ENCODE peak calls at places on chromosome X, in seven cellular contexts. Q is PC-3, X is Right ventricle myocardium superior, R is left cardiac atrium, N is NCI-H1417, J is LoVo, C is anterior cingulate cortex. E is an unnamed sample.

GRCh38 chrX:32599156-32599555 is 612.2 kb downstream of the DMD start:
- DNase-seq in Q (no peak), X (no peak), R (no peak), N (no peak), J (no peak), C (no peak), E (no peak)

GRCh38 chrX:18351774-18352173 is 2.7 kb downstream of the SCML2 start:
- DNase-seq in Q (no peak), X (no peak), R (no peak), N (peak; percentile 54), J (no peak), C (no peak), E (peak; percentile 64)

GRCh38 chrX:118360429-118361125 is 14.7 kb downstream of the WDR44 start:
- DNase-seq in Q (peak; percentile 31), X (no peak), R (no peak), N (no peak), J (no peak), C (no peak), E (no peak)

GRCh38 chrX:136021903-136022302 is 36.7 kb downstream of the SLC9A6 start:
- DNase-seq in Q (no peak), X (no peak), R (no peak), N (no peak), J (no peak), C (no peak), E (no peak)

GRCh38 chrX:11499076-11500044 is 166.4 kb downstream of the ARHGAP6 start:
- DNase-seq in Q (peak; percentile 6), X (no peak), R (no peak), N (no peak), J (no peak), C (no peak), E (no peak)

GRCh38 chrX:103932133-103932532 is 30.3 kb upstream of the TMSB15B start:
- DNase-seq in Q (no peak), X (no peak), R (no peak), N (no peak), J (no peak), C (no peak), E (no peak)

GRCh38 chrX:68417651-68418050 is 15.6 kb downstream of the OPHN1 start:
- DNase-seq in Q (peak; percentile 38), X (no peak), R (no peak), N (peak; percentile 10), J (no peak), C (no peak), E (no peak)

GRCh38 chrX:19303216-19303880 is 40.4 kb upstream of the PDHA1 start:
- DNase-seq in Q (peak; percentile 42), X (peak; percentile 41), R (peak; percentile 47), N (peak; percentile 16), J (no peak), C (no peak), E (peak; percentile 19)

GRCh38 chrX:14064632-14065432 is 35.1 kb upstream of the GEMIN8 start:
- DNase-seq in Q (peak; percentile 83), X (no peak), R (no peak), N (no peak), J (peak; percentile 65), C (no peak), E (peak; percentile 60)

GRCh38 chrX:46683023-46683422 is 75.9 kb downstream of the SLC9A7 start:
- DNase-seq in Q (peak; percentile 29), X (no peak), R (no peak), N (no peak), J (no peak), C (no peak), E (peak; percentile 37)

GRCh38 chrX:31279359-31279758 is 207.5 kb upstream of the FTHL17 start:
- DNase-seq in Q (peak; percentile 3), X (no peak), R (no peak), N (peak; percentile 29), J (no peak), C (no peak), E (peak; percentile 68)

GRCh38 chrX:74187211-74187610 is 116.8 kb upstream of the ZCCHC13 start:
- DNase-seq in Q (no peak), X (no peak), R (no peak), N (no peak), J (no peak), C (no peak), E (no peak)

GRCh38 chrX:23907106-23907495 is 637 bp downstream of the APOO start:
- DNase-seq in Q (no peak), X (no peak), R (no peak), N (no peak), J (no peak), C (no peak), E (peak; percentile 57)

GRCh38 chrX:140701480-140701879 is 8.1 kb upstream of the LINC00632 start:
- DNase-seq in Q (peak; percentile 58), X (no peak), R (no peak), N (peak; percentile 65), J (no peak), C (no peak), E (peak; percentile 74)

GRCh38 chrX:153794018-153794896 is at the start of the genes IDH3G and SSR4:
- DNase-seq in Q (peak; percentile 94), X (peak; percentile 96), R (peak; percentile 93), N (peak; percentile 97), J (peak; percentile 93), C (peak; percentile 69), E (peak; percentile 97)

GRCh38 chrX:132967049-132967448 is 8.6 kb upstream of the HS6ST2 start:
- DNase-seq in Q (no peak), X (no peak), R (no peak), N (no peak), J (no peak), C (no peak), E (peak; percentile 85)

GRCh38 chrX:121958886-121959285 is 911.5 kb downstream of the GLUD2 start:
- DNase-seq in Q (peak; percentile 12), X (no peak), R (no peak), N (no peak), J (no peak), C (no peak), E (no peak)

GRCh38 chrX:2710496-2710895 is 19.4 kb downstream of the CD99 start:
- DNase-seq in Q (peak; percentile 74), X (peak; percentile 6), R (no peak), N (no peak), J (peak; percentile 28), C (no peak), E (no peak)

GRCh38 chrX:38806875-38807601 is 5.8 kb downstream of the MID1IP1 start:
- DNase-seq in Q (no peak), X (no peak), R (no peak), N (peak; percentile 35), J (peak; percentile 33), C (no peak), E (peak; percentile 49)

GRCh38 chrX:67050760-67051159 is 411.9 kb upstream of the EDA2R start:
- DNase-seq in Q (no peak), X (no peak), R (no peak), N (no peak), J (no peak), C (no peak), E (no peak)

GRCh38 chrX:16528620-16529019 is 121.3 kb upstream of the S100G start:
- DNase-seq in Q (no peak), X (no peak), R (no peak), N (no peak), J (no peak), C (no peak), E (no peak)

GRCh38 chrX:433771-434170 is 47.1 kb upstream of the PPP2R3B start:
- DNase-seq in Q (no peak), X (no peak), R (no peak), N (no peak), J (no peak), C (no peak), E (no peak)

E was measured in DMS53.